ENCODE peak calls at places on chromosomes 13 and 19, in nine cellular contexts. T is tibial nerve, S is GM23338, F is fibroblast of lung, B is heart right ventricle, H is OCI-LY7, L is A549, A is body of pancreas, D is Peyer's patch. Y is an unnamed sample.
A peak's percentile ranks its signal among the peaks of the same experiment; 100 is the strongest.

GRCh38 chr19:28710278-28710677 is 502.7 kb downstream of the UQCRFS1 start:
- DNase-seq in F (peak; percentile 62), T (no peak), H (peak; percentile 76), D (no peak), B (no peak), A (no peak), S (peak; percentile 79), L (peak; percentile 30), Y (peak; percentile 61)

GRCh38 chr13:113426591-113426986 is 26.7 kb downstream of the ADPRHL1 start:
- DNase-seq in L (no peak), S (no peak), F (no peak), T (no peak), B (no peak), D (no peak), A (no peak), H (no peak), Y (no peak)

GRCh38 chr13:62846302-62846701 is 1430.7 kb upstream of the PCDH20 start:
- DNase-seq in H (no peak), A (no peak), S (no peak), D (no peak), B (no peak), T (no peak), L (no peak), F (peak; percentile 6), Y (peak; percentile 47)

GRCh38 chr13:77872995-77873394 is 45.6 kb downstream of the EDNRB start:
- DNase-seq in H (no peak), A (no peak), D (no peak), B (no peak), L (no peak), T (no peak), F (no peak), S (no peak), Y (no peak)

GRCh38 chr19:29836409-29836825 is 24.6 kb downstream of the CCNE1 start:
- DNase-seq in A (no peak), D (no peak), F (no peak), L (no peak), S (no peak), B (no peak), H (no peak), T (no peak), Y (peak; percentile 49)

GRCh38 chr19:10270180-10270615 is 722 bp upstream of the ICAM1 start:
- DNase-seq in D (peak; percentile 91), B (peak; percentile 73), H (no peak), L (no peak), T (peak; percentile 35), F (no peak), S (peak; percentile 47), A (peak; percentile 40), Y (no peak)

GRCh38 chr13:34343413-34343812 is 525.5 kb downstream of the RFC3 start:
- DNase-seq in B (no peak), S (no peak), L (no peak), H (no peak), F (peak; percentile 65), A (no peak), T (no peak), D (no peak), Y (peak; percentile 74)

GRCh38 chr19:49387936-49388372 is at the start of gene KASH5:
- DNase-seq in H (peak; percentile 98), L (peak; percentile 53), A (peak; percentile 90), D (peak; percentile 82), T (peak; percentile 61), S (peak; percentile 62), B (peak; percentile 73), F (peak; percentile 22), Y (peak; percentile 31)

GRCh38 chr13:55999709-56000108 is 1141.0 kb upstream of the PRR20A start:
- DNase-seq in D (no peak), H (no peak), T (no peak), S (peak; percentile 69), A (no peak), B (no peak), L (no peak), F (no peak), Y (no peak)

GRCh38 chr13:26950968-26951367 is 190.4 kb upstream of the GPR12 start:
- DNase-seq in B (no peak), S (no peak), F (no peak), A (no peak), D (no peak), L (no peak), T (no peak), H (no peak), Y (no peak)

GRCh38 chr19:35063940-35064818 is 22.7 kb downstream of the HPN start:
- DNase-seq in H (no peak), F (peak; percentile 75), T (no peak), A (no peak), B (no peak), S (no peak), D (no peak), L (no peak), Y (peak; percentile 89)

GRCh38 chr13:111526922-111527321 is 206.5 kb downstream of the TEX29 start:
- DNase-seq in D (no peak), A (no peak), L (no peak), F (no peak), S (no peak), T (no peak), B (no peak), H (no peak), Y (no peak)

GRCh38 chr19:45161715-45162463 is 1.1 kb upstream of the NKPD1 start:
- DNase-seq in F (peak; percentile 29), L (no peak), D (no peak), S (peak; percentile 87), B (peak; percentile 22), H (no peak), A (peak; percentile 33), T (no peak), Y (no peak)
- TF ChIP-seq CTCF in F (peak; percentile 67), L (peak; percentile 36), D (no peak), S (peak; percentile 69), B (peak; percentile 56), H (peak; percentile 30), A (peak; percentile 43), T (peak; percentile 22), Y (peak; percentile 46)

DNA sequence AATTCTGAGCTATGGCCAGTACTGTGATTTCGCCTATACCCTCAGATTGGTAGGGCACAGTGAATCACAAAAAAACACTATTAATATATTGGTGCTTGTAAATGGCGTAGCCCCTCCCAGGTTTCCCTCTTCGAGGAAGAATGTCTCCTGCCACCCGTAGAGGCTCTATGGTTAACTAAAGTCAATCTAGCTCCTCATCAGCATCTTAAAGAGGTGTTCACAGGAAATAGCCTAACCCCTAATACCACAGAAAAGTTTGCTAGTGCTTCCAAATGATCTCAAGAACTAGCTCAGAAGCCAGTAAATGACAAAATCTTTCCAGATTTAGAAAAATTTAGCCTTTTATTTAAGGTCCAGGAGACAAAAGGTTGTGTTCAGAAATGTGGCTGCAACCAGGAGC is 56.3 kb upstream of the DCT start:
- DNase-seq in A (no peak), H (no peak), D (no peak), F (no peak), B (no peak), L (no peak), T (no peak), S (no peak), Y (no peak)
- H3K4me3 ChIP-seq in A (no peak overlapping the region), H (no peak overlapping the region), D (no peak overlapping the region), F (no peak overlapping the region), B (no peak overlapping the region), L (no peak overlapping the region), T (no peak overlapping the region), S (no peak overlapping the region), Y (no peak overlapping the region)

GRCh38 chr19:1384085-1384462 is 367 bp downstream of the NDUFS7 start:
- DNase-seq in T (no peak), F (no peak), B (no peak), S (no peak), A (no peak), H (no peak), L (no peak), D (no peak), Y (no peak)

GRCh38 chr19:1382250-1382649 is 1.5 kb upstream of the NDUFS7 start:
- DNase-seq in A (no peak), T (no peak), H (no peak), S (no peak), L (no peak), F (no peak), B (no peak), D (no peak), Y (no peak)

GRCh38 chr19:1383311-1384084 is at the start of gene NDUFS7:
- DNase-seq in B (peak; percentile 90), L (peak; percentile 47), D (peak; percentile 86), A (peak; percentile 92), S (peak; percentile 93), H (peak; percentile 96), T (peak; percentile 82), F (peak; percentile 91), Y (peak; percentile 66)

GRCh38 chr19:1384478-1385110 is 887 bp downstream of the NDUFS7 start:
- DNase-seq in L (no peak), F (no peak), S (no peak), A (no peak), T (no peak), H (peak; percentile 46), B (no peak), D (no peak), Y (peak; percentile 8)

DNA sequence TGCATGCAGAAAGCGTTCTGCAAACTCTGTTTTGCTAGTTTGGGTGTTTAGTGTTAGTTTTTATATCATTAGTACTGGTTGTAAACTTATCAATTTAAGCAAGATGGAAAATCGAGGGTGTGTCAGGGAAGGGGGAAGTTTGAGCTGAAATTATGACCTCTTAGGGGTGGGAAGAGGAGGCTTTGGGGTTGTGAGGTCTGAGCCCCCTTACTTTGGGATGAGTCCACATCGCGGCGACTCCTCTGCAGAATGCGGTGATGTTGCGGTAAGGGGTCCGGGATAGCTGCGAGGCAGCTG is 745 bp upstream of the NDUFS7 start:
- DNase-seq in S (no peak), L (peak; percentile 37), H (no peak), D (no peak), T (no peak), A (no peak), F (peak; percentile 84), B (no peak), Y (no peak)
- TF ChIP-seq CTCF in S (no peak), L (no peak), H (no peak), D (no peak), T (no peak), A (no peak), F (no peak), B (no peak), Y (no peak)

GRCh38 chr19:52335768-52336116 is 301 bp upstream of the ZNF610 start:
- DNase-seq in T (no peak), D (no peak), L (no peak), H (no peak), S (no peak), B (no peak), F (no peak), A (no peak), Y (no peak)
- H3K4me3 ChIP-seq in T (peak overlapping the region; percentile 55), D (peak overlapping the region; percentile 68), L (no peak overlapping the region), H (peak overlapping the region; percentile 59), S (peak overlapping the region; percentile 93), B (peak overlapping the region; percentile 82), F (peak overlapping the region; percentile 91), A (no peak overlapping the region), Y (peak overlapping the region; percentile 78)

GRCh38 chr19:52351512-52351911 is 15.5 kb downstream of the ZNF610 start:
- DNase-seq in L (no peak), F (no peak), S (peak; percentile 88), B (no peak), H (peak; percentile 51), T (no peak), D (no peak), A (no peak), Y (no peak)
- TF ChIP-seq CTCF in L (no peak), F (no peak), S (peak; percentile 74), B (no peak), H (peak; percentile 69), T (no peak), D (no peak), A (no peak), Y (no peak)

Y was measured in bronchial epithelial cell.